ENCODE peak calls at places on chromosome 20, in five cellular contexts. M is RWPE1; K is CD4-positive, CD25-positive, alpha-beta regulatory T cell; H is mucosa of descending colon; B is NCI-H1417. N is an unnamed sample.

GRCh38 chr20:36773123-36773547 is 428 bp downstream of the DSN1 start:
- DNase-seq in B (no peak), K (no peak), M (no peak), H (no peak), N (no peak)

GRCh38 chr20:52783769-52784168 is 188.4 kb upstream of the TSHZ2 start:
- DNase-seq in K (no peak), H (peak), M (no peak), B (no peak), N (no peak)

GRCh38 chr20:38843346-38843745 is 37.8 kb downstream of the PPP1R16B start:
- DNase-seq in M (no peak), H (no peak), K (no peak), B (no peak), N (no peak)

GRCh38 chr20:61263084-61263695 is 11.1 kb downstream of the CDH4 start:
- DNase-seq in M (no peak), H (peak), K (peak), B (peak), N (no peak)

GRCh38 chr20:23544133-23544532 is 24.2 kb downstream of the CST9L start:
- DNase-seq in M (no peak), H (no peak), B (no peak), K (no peak), N (no peak)

GRCh38 chr20:41086402-41087324 is 50.7 kb upstream of the PLCG1 start:
- DNase-seq in M (no peak), B (peak), K (no peak), H (no peak), N (peak)

GRCh38 chr20:42483694-42484303 is 705.9 kb downstream of the PTPRT start:
- DNase-seq in K (no peak), M (no peak), B (peak), H (peak), N (no peak)

GRCh38 chr20:36632487-36633284 is 13.3 kb downstream of the SLA2 start:
- DNase-seq in B (no peak), H (no peak), M (no peak), K (no peak), N (no peak)

GRCh38 chr20:34675993-34676641 is 775 bp downstream of the PIGU start:
- DNase-seq in M (no peak), K (no peak), H (no peak), B (no peak), N (no peak)

GRCh38 chr20:54148947-54149764 is 24.6 kb downstream of the CYP24A1 start:
- DNase-seq in K (no peak), H (peak), B (no peak), M (peak), N (no peak)

GRCh38 chr20:57137676-57138075 is 128.8 kb downstream of the BMP7 start:
- DNase-seq in B (no peak), M (no peak), H (no peak), K (no peak), N (no peak)

GRCh38 chr20:23826541-23827018 is at the start of gene CST2:
- DNase-seq in B (no peak), H (no peak), K (no peak), M (no peak), N (no peak)

GRCh38 chr20:41131594-41132387 is 5.6 kb upstream of the PLCG1 start:
- DNase-seq in K (no peak), B (no peak), H (no peak), M (no peak), N (no peak)

GRCh38 chr20:49899551-49900383 is 15.6 kb downstream of the SPATA2 start:
- DNase-seq in H (no peak), M (no peak), K (no peak), B (no peak), N (no peak)

GRCh38 chr20:62793757-62794006 is 2.6 kb upstream of the MRGBP start:
- DNase-seq in B (no peak), K (no peak), M (peak), H (no peak), N (no peak)

GRCh38 chr20:36506253-36506652 is 35.1 kb upstream of the MYL9 start:
- DNase-seq in B (no peak), M (no peak), H (no peak), K (no peak), N (no peak)

GRCh38 chr20:47258745-47259695 is 97.5 kb downstream of the ZMYND8 start:
- DNase-seq in K (no peak), B (no peak), H (no peak), M (no peak), N (no peak)

GRCh38 chr20:43096471-43096870 is 93.2 kb downstream of the PTPRT start:
- DNase-seq in K (no peak), B (no peak), H (no peak), M (no peak), N (no peak)

GRCh38 chr20:1341561-1342265 is 12.8 kb upstream of the SDCBP2 start:
- DNase-seq in H (no peak), K (no peak), M (no peak), B (no peak), N (no peak)

GRCh38 chr20:60206259-60206658 is 248.0 kb downstream of the CDH26 start:
- DNase-seq in M (peak), B (peak), K (no peak), H (no peak), N (no peak)

GRCh38 chr20:44650777-44651493 is 564 bp downstream of the ADA start:
- DNase-seq in H (peak), K (no peak), M (no peak), B (no peak), N (no peak)

GRCh38 chr20:59004763-59005522 is 2.1 kb downstream of the CTSZ start:
- DNase-seq in K (peak), H (peak), B (no peak), M (no peak), N (no peak)

GRCh38 chr20:46894579-46894958 is at the start of gene EYA2:
- DNase-seq in K (no peak), H (peak), M (no peak), B (no peak), N (no peak)

GRCh38 chr20:51562334-51563140 is 20.0 kb upstream of the NFATC2 start:
- DNase-seq in H (peak), K (no peak), B (no peak), M (peak), N (peak)

GRCh38 chr20:44073675-44074071 is 113.3 kb downstream of the JPH2 start:
- DNase-seq in B (no peak), M (no peak), K (no peak), H (no peak), N (no peak)

GRCh38 chr20:17023811-17024210 is 203.0 kb upstream of the PCSK2 start:
- DNase-seq in M (no peak), B (peak), H (no peak), K (no peak), N (no peak)

GRCh38 chr20:44089987-44090674 is 96.9 kb downstream of the JPH2 start:
- DNase-seq in B (peak), H (peak), K (no peak), M (peak), N (no peak)

N was measured in NCI-H748 treated with DMSO at 0.1 percent for 48 hours.